ENCODE peak calls at places on chromosomes 2 and 18, in six cellular contexts. P, D, X, K, O and A are unnamed samples.

GRCh38 chr2:171347158-171347557 is 86.6 kb downstream of the METTL8 start:
- DNase-seq in K (no peak), O (peak), X (no peak), P (peak), D (no peak), A (peak)

GRCh38 chr18:77118256-77119090 is 14.1 kb downstream of the MBP start:
- DNase-seq in K (no peak), X (peak), P (no peak), O (no peak), D (no peak), A (no peak)

GRCh38 chr2:75292826-75293225 is 93.5 kb upstream of the TACR1 start:
- DNase-seq in D (no peak), K (no peak), P (peak), O (peak), X (no peak), A (peak)

GRCh38 chr2:70921031-70921430 is 14.7 kb upstream of the ATP6V1B1 start:
- DNase-seq in K (no peak), X (no peak), O (no peak), P (no peak), D (no peak), A (no peak)

GRCh38 chr18:68104036-68104435 is 587.5 kb upstream of the DSEL start:
- DNase-seq in D (no peak), X (no peak), K (no peak), P (peak), O (peak), A (no peak)

GRCh38 chr2:229780856-229781773 is 66.8 kb upstream of the DNER start:
- DNase-seq in O (peak), X (no peak), K (peak), D (no peak), P (peak), A (peak)

GRCh38 chr2:109700680-109701274 is 86.6 kb downstream of the SOWAHC start:
- DNase-seq in O (no peak), K (no peak), X (no peak), P (no peak), D (no peak), A (no peak)

GRCh38 chr2:233464531-233465240 is 101.9 kb downstream of the USP40 start:
- DNase-seq in K (no peak), P (no peak), D (no peak), O (no peak), X (no peak), A (no peak)

GRCh38 chr2:109470121-109470921 is 143.4 kb downstream of the SEPTIN10 start:
- DNase-seq in K (no peak), O (peak), P (peak), X (peak), D (no peak), A (peak)

GRCh38 chr2:24228470-24228869 is 53.6 kb downstream of the FAM228A start:
- DNase-seq in D (no peak), K (no peak), X (no peak), P (no peak), O (no peak), A (peak)

GRCh38 chr2:205390866-205391265 is 291.4 kb upstream of the NRP2 start:
- DNase-seq in P (no peak), K (no peak), X (no peak), D (no peak), O (no peak), A (peak)

GRCh38 chr2:225113356-225114015 is 71.2 kb upstream of the DOCK10 start:
- DNase-seq in D (no peak), X (no peak), P (peak), K (no peak), O (no peak), A (no peak)

GRCh38 chr2:164150601-164151000 is 414.8 kb upstream of the FIGN start:
- DNase-seq in D (no peak), O (no peak), X (no peak), K (no peak), P (peak), A (peak)

GRCh38 chr2:151637284-151637781 is 96.9 kb downstream of the NEB start:
- DNase-seq in K (no peak), X (no peak), O (no peak), D (peak), P (no peak), A (no peak)

GRCh38 chr18:78751664-78752063 is 228.0 kb upstream of the SALL3 start:
- DNase-seq in K (no peak), O (no peak), P (no peak), D (no peak), X (peak), A (no peak)

GRCh38 chr2:62774555-62775366 is 69.2 kb downstream of the EHBP1 start:
- DNase-seq in K (no peak), P (peak), X (peak), D (no peak), O (peak), A (peak)

GRCh38 chr2:206887705-206888104 is 51.6 kb upstream of the CPO start:
- DNase-seq in D (no peak), X (no peak), O (no peak), P (no peak), K (no peak), A (no peak)

GRCh38 chr2:23571066-23571465 is 186.1 kb downstream of the KLHL29 start:
- DNase-seq in X (no peak), P (no peak), K (no peak), O (no peak), D (no peak), A (no peak)

GRCh38 chr2:30230479-30230854 is 867 bp upstream of the LBH start:
- DNase-seq in O (peak), K (peak), D (no peak), X (no peak), P (no peak), A (peak)

GRCh38 chr18:52481116-52481515 is 141.1 kb downstream of the DCC start:
- DNase-seq in X (peak), D (no peak), P (no peak), O (no peak), K (no peak), A (no peak)

GRCh38 chr2:226211439-226211838 is 588.2 kb downstream of the IRS1 start:
- DNase-seq in K (no peak), X (no peak), P (peak), O (peak), D (no peak), A (peak)

GRCh38 chr2:145047554-145047953 is 527.6 kb upstream of the ZEB2 start:
- DNase-seq in X (no peak), P (no peak), O (no peak), D (no peak), K (no peak), A (no peak)

GRCh38 chr2:174004900-174005605 is 39.9 kb upstream of the SP3 start:
- DNase-seq in P (peak), X (no peak), D (peak), O (peak), K (no peak), A (peak)

GRCh38 chr2:200861617-200862016 is 2.8 kb downstream of the CLK1 start:
- DNase-seq in O (no peak), P (no peak), D (no peak), X (no peak), K (no peak), A (no peak)

GRCh38 chr2:198309673-198310280 is 505.4 kb downstream of the PLCL1 start:
- DNase-seq in O (peak), D (peak), X (peak), K (peak), P (peak), A (peak)

GRCh38 chr2:201904529-201905420 is 98.4 kb downstream of the CDK15 start:
- DNase-seq in K (no peak), X (no peak), D (no peak), O (no peak), P (peak), A (peak)

GRCh38 chr2:216635701-216636541 is 2.7 kb downstream of the IGFBP2 start:
- DNase-seq in D (no peak), P (no peak), O (no peak), X (no peak), K (peak), A (no peak)

GRCh38 chr18:76564117-76564516 is 69.1 kb upstream of the ZNF516 start:
- DNase-seq in P (peak), D (no peak), K (no peak), X (no peak), O (peak), A (peak)

GRCh38 chr2:60873381-60873780 is 8.0 kb upstream of the REL start:
- DNase-seq in D (no peak), K (no peak), O (no peak), P (no peak), X (no peak), A (no peak)